ENCODE peak calls at places on chromosomes 4 and X, in eight cellular contexts. One of them, this sample, is unnamed. For H3K36me3, the result is how much of the 10 kb centered on the place peaks cover.

GRCh38 chrX:10832103-10832502 is 211.7 kb upstream of the MID1 start:
- DNase-seq in colonic mucosa: no peak
- DNase-seq in right lobe of liver: no peak
- DNase-seq in kidney: no peak
- DNase-seq in HCT116: no peak
- DNase-seq in tibial artery: no peak
- DNase-seq in endodermal cell: no peak
- DNase-seq in CD8-positive, alpha-beta T cell: no peak
- DNase-seq in this sample: no peak

GRCh38 chr4:61619528-61619927 is 419.4 kb downstream of the ADGRL3 start:
- DNase-seq in CD8-positive, alpha-beta T cell: no peak
- DNase-seq in right lobe of liver: no peak
- DNase-seq in kidney: no peak
- DNase-seq in HCT116: no peak
- DNase-seq in endodermal cell: peak
- DNase-seq in colonic mucosa: no peak
- DNase-seq in tibial artery: no peak
- DNase-seq in this sample: no peak

GRCh38 chr4:154559141-154559841 is 3.5 kb upstream of the FGB start:
- DNase-seq in tibial artery: no peak
- DNase-seq in kidney: no peak
- DNase-seq in right lobe of liver: no peak
- DNase-seq in endodermal cell: peak
- DNase-seq in HCT116: peak
- DNase-seq in colonic mucosa: peak
- DNase-seq in CD8-positive, alpha-beta T cell: no peak
- DNase-seq in this sample: no peak

GRCh38 chrX:19855700-19856381 is 31.6 kb downstream of the SH3KBP1 start:
- DNase-seq in tibial artery: no peak
- DNase-seq in kidney: no peak
- DNase-seq in endodermal cell: no peak
- DNase-seq in colonic mucosa: no peak
- DNase-seq in right lobe of liver: no peak
- DNase-seq in CD8-positive, alpha-beta T cell: no peak
- DNase-seq in HCT116: no peak
- DNase-seq in this sample: no peak

GRCh38 chrX:112849010-112849409 is 8.4 kb upstream of the AMOT start:
- DNase-seq in HCT116: no peak
- DNase-seq in CD8-positive, alpha-beta T cell: no peak
- DNase-seq in kidney: no peak
- DNase-seq in endodermal cell: no peak
- DNase-seq in right lobe of liver: no peak
- DNase-seq in tibial artery: no peak
- DNase-seq in colonic mucosa: no peak
- DNase-seq in this sample: no peak

GRCh38 chrX:31449064-31449463 is 377.2 kb upstream of the FTHL17 start:
- DNase-seq in kidney: no peak
- DNase-seq in tibial artery: no peak
- DNase-seq in CD8-positive, alpha-beta T cell: no peak
- DNase-seq in colonic mucosa: no peak
- DNase-seq in endodermal cell: no peak
- DNase-seq in HCT116: no peak
- DNase-seq in right lobe of liver: no peak
- DNase-seq in this sample: no peak

GRCh38 chr4:72383439-72383838 is 185.6 kb downstream of the ADAMTS3 start:
- DNase-seq in endodermal cell: no peak
- DNase-seq in CD8-positive, alpha-beta T cell: no peak
- DNase-seq in tibial artery: no peak
- DNase-seq in HCT116: no peak
- DNase-seq in kidney: no peak
- DNase-seq in colonic mucosa: no peak
- DNase-seq in right lobe of liver: no peak
- DNase-seq in this sample: no peak

GRCh38 chr4:10706236-10706635 is 21.7 kb upstream of the CLNK start:
- DNase-seq in kidney: no peak
- DNase-seq in CD8-positive, alpha-beta T cell: no peak
- DNase-seq in tibial artery: no peak
- DNase-seq in right lobe of liver: no peak
- DNase-seq in colonic mucosa: no peak
- DNase-seq in endodermal cell: no peak
- DNase-seq in HCT116: no peak
- DNase-seq in this sample: no peak

GRCh38 chrX:28586891-28587635 is at the start of gene IL1RAPL1:
- DNase-seq in CD8-positive, alpha-beta T cell: no peak
- DNase-seq in kidney: no peak
- DNase-seq in right lobe of liver: no peak
- DNase-seq in tibial artery: no peak
- DNase-seq in endodermal cell: peak
- DNase-seq in HCT116: no peak
- DNase-seq in colonic mucosa: no peak
- DNase-seq in this sample: no peak

GRCh38 chrX:48278958-48279357 is 23.8 kb downstream of the SSX1 start:
- DNase-seq in CD8-positive, alpha-beta T cell: no peak
- DNase-seq in endodermal cell: peak
- DNase-seq in right lobe of liver: no peak
- DNase-seq in kidney: no peak
- DNase-seq in colonic mucosa: no peak
- DNase-seq in tibial artery: no peak
- DNase-seq in HCT116: peak
- DNase-seq in this sample: no peak

GRCh38 chr4:109465065-109465464 is 31.4 kb downstream of the SEC24B start:
- DNase-seq in colonic mucosa: no peak
- DNase-seq in endodermal cell: no peak
- DNase-seq in HCT116: no peak
- DNase-seq in tibial artery: no peak
- DNase-seq in kidney: no peak
- DNase-seq in CD8-positive, alpha-beta T cell: no peak
- DNase-seq in right lobe of liver: no peak
- DNase-seq in this sample: no peak

GRCh38 chr4:23903859-23904438 is 14.1 kb upstream of the PPARGC1A start:
- DNase-seq in right lobe of liver: no peak
- DNase-seq in CD8-positive, alpha-beta T cell: no peak
- DNase-seq in tibial artery: no peak
- DNase-seq in colonic mucosa: no peak
- DNase-seq in endodermal cell: no peak
- DNase-seq in kidney: no peak
- DNase-seq in HCT116: no peak
- DNase-seq in this sample: no peak

GRCh38 chrX:135531813-135532212 is 11.4 kb downstream of the INTS6L start:
- DNase-seq in HCT116: no peak
- DNase-seq in endodermal cell: no peak
- DNase-seq in colonic mucosa: no peak
- DNase-seq in right lobe of liver: no peak
- DNase-seq in CD8-positive, alpha-beta T cell: no peak
- DNase-seq in tibial artery: no peak
- DNase-seq in kidney: no peak
- DNase-seq in this sample: no peak

GRCh38 chr4:176359590-176359989 is 39.8 kb downstream of the SPCS3 start:
- DNase-seq in endodermal cell: no peak
- DNase-seq in colonic mucosa: no peak
- DNase-seq in HCT116: no peak
- DNase-seq in tibial artery: no peak
- DNase-seq in right lobe of liver: no peak
- DNase-seq in CD8-positive, alpha-beta T cell: no peak
- DNase-seq in kidney: no peak
- DNase-seq in this sample: no peak

GRCh38 chrX:19986531-19986930 is 4.3 kb downstream of the BCLAF3 start:
- DNase-seq in HCT116: no peak
- DNase-seq in tibial artery: no peak
- DNase-seq in endodermal cell: no peak
- DNase-seq in colonic mucosa: no peak
- DNase-seq in kidney: no peak
- DNase-seq in right lobe of liver: no peak
- DNase-seq in CD8-positive, alpha-beta T cell: no peak
- DNase-seq in this sample: no peak

GRCh38 chr4:151744614-151745013 is 16.2 kb downstream of the GATB start:
- DNase-seq in tibial artery: no peak
- DNase-seq in CD8-positive, alpha-beta T cell: no peak
- DNase-seq in HCT116: peak
- DNase-seq in right lobe of liver: no peak
- DNase-seq in kidney: no peak
- DNase-seq in endodermal cell: peak
- DNase-seq in colonic mucosa: no peak
- DNase-seq in this sample: no peak

GRCh38 chr4:173564461-173564860 is 34.4 kb upstream of the HAND2 start:
- DNase-seq in endodermal cell: no peak
- DNase-seq in CD8-positive, alpha-beta T cell: no peak
- DNase-seq in kidney: no peak
- DNase-seq in right lobe of liver: no peak
- DNase-seq in HCT116: no peak
- DNase-seq in colonic mucosa: no peak
- DNase-seq in tibial artery: no peak
- DNase-seq in this sample: no peak

GRCh38 chr4:83208371-83208770 is 76.2 kb downstream of the COQ2 start:
- DNase-seq in CD8-positive, alpha-beta T cell: no peak
- DNase-seq in HCT116: no peak
- DNase-seq in endodermal cell: no peak
- DNase-seq in tibial artery: no peak
- DNase-seq in kidney: no peak
- DNase-seq in colonic mucosa: peak
- DNase-seq in right lobe of liver: no peak
- DNase-seq in this sample: no peak

DNA sequence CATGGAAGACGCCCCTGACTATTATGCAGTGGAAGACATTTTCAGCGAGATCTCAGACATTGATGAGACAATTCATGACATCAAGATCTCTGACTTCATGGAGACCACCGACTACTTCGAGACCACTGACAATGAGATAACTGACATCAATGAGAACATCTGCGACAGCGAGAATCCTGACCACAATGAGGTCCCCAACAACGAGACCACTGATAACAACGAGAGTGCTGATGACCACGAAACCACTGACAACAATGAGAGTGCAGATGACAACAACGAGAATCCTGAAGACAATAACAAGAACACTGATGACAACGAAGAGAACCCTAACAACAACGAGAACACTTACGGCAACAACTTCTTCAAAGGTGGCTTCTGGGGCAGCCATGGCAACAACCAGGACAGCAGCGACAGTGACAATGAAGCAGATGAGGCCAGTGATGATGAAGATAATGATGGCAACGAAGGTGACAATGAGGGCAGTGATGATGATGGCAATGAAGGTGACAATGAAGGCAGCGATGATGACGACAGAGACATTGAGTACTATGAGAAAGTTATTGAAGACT is 3.6 kb downstream of the TSPYL2 start:
- DNase-seq in colonic mucosa: no peak
- DNase-seq in tibial artery: no peak
- DNase-seq in CD8-positive, alpha-beta T cell: no peak
- DNase-seq in kidney: no peak
- DNase-seq in endodermal cell: no peak
- DNase-seq in right lobe of liver: no peak
- DNase-seq in HCT116: no peak
- DNase-seq in this sample: no peak
- H3K36me3 ChIP-seq in colonic mucosa: under half
- H3K36me3 ChIP-seq in tibial artery: under half
- H3K36me3 ChIP-seq in CD8-positive, alpha-beta T cell: under half
- H3K36me3 ChIP-seq in kidney: under half
- H3K36me3 ChIP-seq in endodermal cell: under half
- H3K36me3 ChIP-seq in right lobe of liver: under half
- H3K36me3 ChIP-seq in HCT116: under half
- H3K36me3 ChIP-seq in this sample: under half

GRCh38 chr4:73855406-73855805 is 2.3 kb downstream of the PF4V1 start:
- DNase-seq in CD8-positive, alpha-beta T cell: no peak
- DNase-seq in HCT116: no peak
- DNase-seq in endodermal cell: no peak
- DNase-seq in tibial artery: no peak
- DNase-seq in kidney: no peak
- DNase-seq in colonic mucosa: no peak
- DNase-seq in right lobe of liver: no peak
- DNase-seq in this sample: no peak

GRCh38 chr4:73851293-73851692 is 1.8 kb upstream of the PF4V1 start:
- DNase-seq in colonic mucosa: no peak
- DNase-seq in endodermal cell: no peak
- DNase-seq in CD8-positive, alpha-beta T cell: no peak
- DNase-seq in kidney: no peak
- DNase-seq in HCT116: no peak
- DNase-seq in right lobe of liver: no peak
- DNase-seq in tibial artery: no peak
- DNase-seq in this sample: no peak

GRCh38 chr4:73852771-73853170 is 325 bp upstream of the PF4V1 start:
- DNase-seq in colonic mucosa: no peak
- DNase-seq in tibial artery: no peak
- DNase-seq in CD8-positive, alpha-beta T cell: no peak
- DNase-seq in endodermal cell: no peak
- DNase-seq in kidney: no peak
- DNase-seq in HCT116: no peak
- DNase-seq in right lobe of liver: no peak
- DNase-seq in this sample: no peak

GRCh38 chr4:73853718-73854473 is 800 bp downstream of the PF4V1 start:
- DNase-seq in endodermal cell: no peak
- DNase-seq in tibial artery: no peak
- DNase-seq in CD8-positive, alpha-beta T cell: no peak
- DNase-seq in kidney: no peak
- DNase-seq in HCT116: no peak
- DNase-seq in right lobe of liver: no peak
- DNase-seq in colonic mucosa: no peak
- DNase-seq in this sample: no peak

DNA sequence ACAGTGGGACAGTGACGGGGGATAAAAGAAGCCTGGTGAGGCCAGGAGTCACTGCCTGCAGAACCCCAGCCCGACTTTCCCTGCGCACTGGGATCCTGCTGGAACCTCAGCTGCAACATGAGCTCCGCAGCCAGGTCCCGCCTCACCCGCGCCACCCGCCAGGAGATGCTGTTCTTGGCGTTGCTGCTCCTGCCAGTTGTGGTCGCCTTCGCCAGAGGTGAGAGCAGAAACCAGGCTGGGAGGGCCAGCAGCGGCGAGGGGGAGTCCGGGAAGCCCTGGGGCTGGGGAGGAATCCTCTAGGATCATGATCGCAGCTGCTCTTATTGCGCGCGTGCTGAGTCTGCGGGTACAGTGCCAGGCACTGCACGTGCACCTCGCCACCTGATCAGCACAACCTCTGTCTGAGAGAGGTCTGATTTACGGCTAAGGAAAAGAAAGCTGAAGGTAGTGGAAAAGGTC is at the start of gene PF4V1:
- DNase-seq in CD8-positive, alpha-beta T cell: no peak
- DNase-seq in tibial artery: no peak
- DNase-seq in right lobe of liver: peak
- DNase-seq in kidney: peak
- DNase-seq in endodermal cell: peak
- DNase-seq in HCT116: no peak
- DNase-seq in colonic mucosa: peak
- DNase-seq in this sample: peak
- TF ChIP-seq CTCF in CD8-positive, alpha-beta T cell: no peak
- TF ChIP-seq CTCF in tibial artery: no peak
- TF ChIP-seq CTCF in right lobe of liver: no peak
- TF ChIP-seq CTCF in kidney: peak
- TF ChIP-seq CTCF in endodermal cell: peak
- TF ChIP-seq CTCF in HCT116: no peak
- TF ChIP-seq CTCF in colonic mucosa: no peak
- TF ChIP-seq CTCF in this sample: no peak

GRCh38 chr4:40178672-40179071 is 18.2 kb upstream of the RHOH start:
- DNase-seq in kidney: no peak
- DNase-seq in colonic mucosa: no peak
- DNase-seq in CD8-positive, alpha-beta T cell: no peak
- DNase-seq in endodermal cell: peak
- DNase-seq in right lobe of liver: no peak
- DNase-seq in HCT116: no peak
- DNase-seq in tibial artery: no peak
- DNase-seq in this sample: no peak
- H3K27ac ChIP-seq in kidney: no peak
- H3K27ac ChIP-seq in colonic mucosa: no peak
- H3K27ac ChIP-seq in CD8-positive, alpha-beta T cell: no peak
- H3K27ac ChIP-seq in endodermal cell: no peak
- H3K27ac ChIP-seq in right lobe of liver: no peak
- H3K27ac ChIP-seq in HCT116: no peak
- H3K27ac ChIP-seq in tibial artery: no peak
- H3K27ac ChIP-seq in this sample: no peak

GRCh38 chrX:1389993-1390285 is 2.0 kb downstream of the SLC25A6 start:
- DNase-seq in right lobe of liver: no peak
- DNase-seq in endodermal cell: peak
- DNase-seq in HCT116: no peak
- DNase-seq in colonic mucosa: no peak
- DNase-seq in kidney: no peak
- DNase-seq in tibial artery: no peak
- DNase-seq in CD8-positive, alpha-beta T cell: no peak
- DNase-seq in this sample: peak
- H3K36me3 ChIP-seq in right lobe of liver: under half
- H3K36me3 ChIP-seq in endodermal cell: half or more
- H3K36me3 ChIP-seq in HCT116: under half
- H3K36me3 ChIP-seq in colonic mucosa: under half
- H3K36me3 ChIP-seq in kidney: under half
- H3K36me3 ChIP-seq in tibial artery: half or more
- H3K36me3 ChIP-seq in CD8-positive, alpha-beta T cell: half or more
- H3K36me3 ChIP-seq in this sample: under half

This sample was measured in Peyer's patch.